ENCODE peak calls at places on chromosomes 6 and 20, in four cellular contexts. One of them, this sample, is unnamed.

GRCh38 chr6:68307301-68307700 is 327.8 kb upstream of the ADGRB3 start:
- DNase-seq in breast epithelium: no peak
- DNase-seq in spleen: no peak
- DNase-seq in ovary: no peak
- DNase-seq in this sample: no peak

GRCh38 chr6:35090734-35091133 is 50.4 kb downstream of the TCP11 start:
- DNase-seq in ovary: no peak
- DNase-seq in breast epithelium: no peak
- DNase-seq in spleen: peak
- DNase-seq in this sample: no peak

GRCh38 chr20:50152394-50153152 is 950 bp downstream of the PEDS1 start:
- DNase-seq in ovary: no peak
- DNase-seq in breast epithelium: no peak
- DNase-seq in spleen: no peak
- DNase-seq in this sample: no peak

GRCh38 chr6:170080169-170080827 is 210.6 kb downstream of the DLL1 start:
- DNase-seq in breast epithelium: peak
- DNase-seq in ovary: no peak
- DNase-seq in spleen: peak
- DNase-seq in this sample: no peak

GRCh38 chr20:1390552-1391403 is 2.1 kb downstream of the FKBP1A start:
- DNase-seq in breast epithelium: no peak
- DNase-seq in ovary: no peak
- DNase-seq in spleen: no peak
- DNase-seq in this sample: no peak

GRCh38 chr6:31829633-31830492 is 2.3 kb downstream of the HSPA1B start:
- DNase-seq in spleen: peak
- DNase-seq in ovary: no peak
- DNase-seq in breast epithelium: no peak
- DNase-seq in this sample: no peak

GRCh38 chr6:81636930-81637568 is 115.4 kb downstream of the TENT5A start:
- DNase-seq in spleen: no peak
- DNase-seq in ovary: no peak
- DNase-seq in breast epithelium: no peak
- DNase-seq in this sample: no peak

GRCh38 chr20:37575884-37576283 is 48.2 kb upstream of the BLCAP start:
- DNase-seq in breast epithelium: no peak
- DNase-seq in ovary: no peak
- DNase-seq in spleen: no peak
- DNase-seq in this sample: no peak

GRCh38 chr6:31907158-31907813 is 5.4 kb upstream of the ZBTB12 start:
- DNase-seq in spleen: peak
- DNase-seq in ovary: peak
- DNase-seq in breast epithelium: no peak
- DNase-seq in this sample: no peak

GRCh38 chr20:19738936-19739335 is 19.1 kb upstream of the RIN2 start:
- DNase-seq in ovary: no peak
- DNase-seq in breast epithelium: no peak
- DNase-seq in spleen: no peak
- DNase-seq in this sample: no peak

GRCh38 chr20:25321262-25321831 is 69.3 kb downstream of the ABHD12 start:
- DNase-seq in breast epithelium: no peak
- DNase-seq in ovary: no peak
- DNase-seq in spleen: peak
- DNase-seq in this sample: no peak

GRCh38 chr6:7324520-7324919 is 11.5 kb upstream of the SSR1 start:
- DNase-seq in ovary: no peak
- DNase-seq in breast epithelium: no peak
- DNase-seq in spleen: no peak
- DNase-seq in this sample: no peak

GRCh38 chr6:140980265-140980887 is 1152.3 kb upstream of the GJE1 start:
- DNase-seq in breast epithelium: no peak
- DNase-seq in ovary: no peak
- DNase-seq in spleen: no peak
- DNase-seq in this sample: no peak

GRCh38 chr20:51022803-51023616 is at the start of gene KCNG1:
- DNase-seq in ovary: no peak
- DNase-seq in spleen: peak
- DNase-seq in breast epithelium: peak
- DNase-seq in this sample: no peak

GRCh38 chr6:109478848-109479624 is 4.0 kb downstream of the ZBTB24 start:
- DNase-seq in ovary: no peak
- DNase-seq in breast epithelium: no peak
- DNase-seq in spleen: no peak
- DNase-seq in this sample: no peak

GRCh38 chr6:51060262-51060762 is 241.6 kb downstream of the TFAP2B start:
- DNase-seq in ovary: no peak
- DNase-seq in spleen: no peak
- DNase-seq in breast epithelium: no peak
- DNase-seq in this sample: no peak

GRCh38 chr6:13466304-13467215 is 20.8 kb downstream of the GFOD1 start:
- DNase-seq in breast epithelium: no peak
- DNase-seq in spleen: no peak
- DNase-seq in ovary: no peak
- DNase-seq in this sample: no peak

GRCh38 chr6:121584591-121585369 is 149.3 kb downstream of the GJA1 start:
- DNase-seq in ovary: no peak
- DNase-seq in spleen: no peak
- DNase-seq in breast epithelium: no peak
- DNase-seq in this sample: no peak

GRCh38 chr6:85390105-85390728 is 59.7 kb upstream of the NT5E start:
- DNase-seq in ovary: no peak
- DNase-seq in spleen: no peak
- DNase-seq in breast epithelium: no peak
- DNase-seq in this sample: no peak

GRCh38 chr6:43058511-43058910 is 723 bp downstream of the MRPL2 start:
- DNase-seq in spleen: no peak
- DNase-seq in breast epithelium: no peak
- DNase-seq in ovary: no peak
- DNase-seq in this sample: no peak

GRCh38 chr6:40852667-40853383 is 186.2 kb downstream of the UNC5CL start:
- DNase-seq in spleen: no peak
- DNase-seq in ovary: no peak
- DNase-seq in breast epithelium: no peak
- DNase-seq in this sample: no peak

GRCh38 chr20:57856658-57857057 is 146.8 kb upstream of the PMEPA1 start:
- DNase-seq in breast epithelium: no peak
- DNase-seq in spleen: no peak
- DNase-seq in ovary: no peak
- DNase-seq in this sample: no peak

GRCh38 chr20:24779166-24779565 is 169.9 kb upstream of the CST7 start:
- DNase-seq in spleen: peak
- DNase-seq in ovary: no peak
- DNase-seq in breast epithelium: peak
- DNase-seq in this sample: no peak

GRCh38 chr6:92690997-92691599 is 728.3 kb downstream of the EPHA7 start:
- DNase-seq in ovary: no peak
- DNase-seq in spleen: no peak
- DNase-seq in breast epithelium: no peak
- DNase-seq in this sample: no peak

GRCh38 chr6:3748208-3748701 is 3.3 kb downstream of the PXDC1 start:
- DNase-seq in ovary: no peak
- DNase-seq in spleen: no peak
- DNase-seq in breast epithelium: peak
- DNase-seq in this sample: peak

DNA sequence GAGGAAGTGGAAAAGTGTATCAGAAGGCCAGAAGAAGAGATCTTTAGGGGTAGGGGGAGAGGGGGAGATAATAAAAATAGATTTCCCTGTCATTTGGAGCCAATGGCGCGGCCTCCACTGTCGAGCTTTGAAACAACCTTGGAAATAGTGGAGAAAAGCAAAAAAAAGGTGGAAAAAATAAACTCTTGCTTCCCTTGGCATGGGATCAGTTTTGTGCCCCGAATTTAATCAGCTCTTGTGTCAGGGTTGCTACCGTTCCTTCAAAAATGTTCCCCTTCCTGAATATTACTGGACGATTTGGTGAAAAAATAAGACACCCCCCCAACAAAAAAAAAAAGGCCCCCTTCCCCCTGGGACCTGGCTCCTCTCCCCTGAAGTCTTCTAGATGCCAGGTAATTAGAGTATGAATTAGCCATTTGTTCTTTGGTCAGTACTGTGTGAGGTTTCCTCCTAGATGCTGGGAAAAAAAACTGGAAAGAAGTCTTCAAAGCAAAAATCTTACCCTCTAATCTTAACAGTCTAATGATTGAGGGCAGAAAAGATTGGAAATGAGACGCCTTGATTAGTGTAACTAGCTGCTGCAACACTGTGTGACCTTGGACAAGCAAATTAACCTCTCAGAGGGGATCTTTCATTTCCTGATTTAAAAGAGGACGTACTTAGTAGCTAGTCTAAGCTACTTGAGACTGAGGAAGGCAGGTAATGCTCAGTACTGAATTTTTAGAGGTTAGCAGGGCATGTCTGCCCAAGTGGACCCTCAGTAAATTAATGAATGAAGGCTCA is 872 bp upstream of the RBM39 start:
- DNase-seq in spleen: no peak
- DNase-seq in ovary: no peak
- DNase-seq in breast epithelium: no peak
- DNase-seq in this sample: no peak
- TF ChIP-seq POLR2A in spleen: no peak
- TF ChIP-seq POLR2A in ovary: no peak
- TF ChIP-seq POLR2A in breast epithelium: no peak
- TF ChIP-seq POLR2A in this sample: no peak

GRCh38 chr6:139415365-139415764 is 40.9 kb upstream of the CITED2 start:
- DNase-seq in breast epithelium: no peak
- DNase-seq in spleen: no peak
- DNase-seq in ovary: no peak
- DNase-seq in this sample: no peak
- TF ChIP-seq POLR2A in breast epithelium: no peak
- TF ChIP-seq POLR2A in spleen: no peak
- TF ChIP-seq POLR2A in ovary: no peak
- TF ChIP-seq POLR2A in this sample: no peak

GRCh38 chr6:166381381-166381732 is 1.4 kb downstream of the MPC1 start:
- DNase-seq in ovary: no peak
- DNase-seq in spleen: no peak
- DNase-seq in breast epithelium: no peak
- DNase-seq in this sample: no peak

GRCh38 chr6:166386111-166386510 is 3.4 kb upstream of the MPC1 start:
- DNase-seq in ovary: no peak
- DNase-seq in breast epithelium: no peak
- DNase-seq in spleen: peak
- DNase-seq in this sample: no peak

GRCh38 chr6:166381733-166382499 is 824 bp downstream of the MPC1 start:
- DNase-seq in spleen: peak
- DNase-seq in breast epithelium: peak
- DNase-seq in ovary: peak
- DNase-seq in this sample: peak

GRCh38 chr6:166382500-166382932 is 224 bp downstream of the MPC1 start:
- DNase-seq in ovary: no peak
- DNase-seq in spleen: no peak
- DNase-seq in breast epithelium: no peak
- DNase-seq in this sample: no peak

GRCh38 chr6:166382933-166383816 is at the start of gene MPC1:
- DNase-seq in spleen: peak
- DNase-seq in ovary: peak
- DNase-seq in breast epithelium: peak
- DNase-seq in this sample: peak
- TF ChIP-seq POLR2A in spleen: no peak
- TF ChIP-seq POLR2A in ovary: peak
- TF ChIP-seq POLR2A in breast epithelium: peak
- TF ChIP-seq POLR2A in this sample: peak

GRCh38 chr20:62935204-62935967 is 2.6 kb upstream of the GID8 start:
- DNase-seq in breast epithelium: no peak
- DNase-seq in spleen: no peak
- DNase-seq in ovary: no peak
- DNase-seq in this sample: no peak
- TF ChIP-seq POLR2A in breast epithelium: no peak
- TF ChIP-seq POLR2A in spleen: no peak
- TF ChIP-seq POLR2A in ovary: no peak
- TF ChIP-seq POLR2A in this sample: no peak

DNA sequence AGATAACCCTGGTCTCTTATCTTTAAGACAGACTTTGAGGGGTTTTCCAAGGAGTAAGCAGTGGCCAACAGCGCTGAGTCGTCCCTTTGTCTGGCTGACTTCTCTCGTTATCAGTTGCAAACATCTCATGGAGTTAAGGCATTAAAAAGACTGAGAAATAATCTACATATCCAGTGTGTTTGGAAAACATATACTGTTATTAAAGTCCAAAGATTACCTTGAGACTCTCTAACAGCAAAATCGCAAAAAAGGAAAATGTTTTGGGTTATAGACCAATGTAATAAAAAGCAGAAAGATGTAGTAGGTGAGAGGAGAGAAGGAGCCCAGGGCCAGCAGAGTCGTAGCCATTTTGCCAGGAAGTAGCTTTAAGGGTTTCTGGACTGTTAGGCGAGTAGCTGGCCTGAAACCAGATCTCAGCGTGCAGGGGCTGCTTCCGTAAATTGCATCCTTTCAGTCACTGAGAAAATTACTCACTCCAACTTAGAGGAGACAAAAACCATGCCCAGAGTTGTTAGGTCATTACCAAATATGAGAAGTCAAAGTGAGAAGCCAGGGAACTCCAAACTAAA is 24.6 kb downstream of the MYLK4 start:
- DNase-seq in spleen: no peak
- DNase-seq in ovary: no peak
- DNase-seq in breast epithelium: no peak
- DNase-seq in this sample: no peak
- TF ChIP-seq POLR2A in spleen: no peak
- TF ChIP-seq POLR2A in ovary: no peak
- TF ChIP-seq POLR2A in breast epithelium: no peak
- TF ChIP-seq POLR2A in this sample: no peak

This sample was measured in H54.